ENCODE peak calls at places on chromosomes 4 and X, in five cellular contexts. E is cardiac fibroblast, P is GM20000, R is heart left ventricle, Z is foreskin fibroblast. O is an unnamed sample.

GRCh38 chr4:36020351-36020750 is 224.0 kb downstream of the ARAP2 start:
- DNase-seq in E (no peak), P (no peak), R (no peak), Z (no peak), O (no peak)

GRCh38 chr4:38664704-38665401 is 854 bp downstream of the KLF3 start:
- DNase-seq in E (peak; percentile 63), P (peak; percentile 59), R (peak; percentile 70), Z (peak; percentile 65), O (peak; percentile 57)

GRCh38 chr4:182928061-182928460 is 10.9 kb upstream of the DCTD start:
- DNase-seq in E (no peak), P (no peak), R (no peak), Z (no peak), O (no peak)

GRCh38 chrX:97267376-97267775 is 383.7 kb downstream of the RPA4 start:
- DNase-seq in E (peak; percentile 6), P (no peak), R (no peak), Z (no peak), O (no peak)

GRCh38 chr4:80900908-80901307 is 129.6 kb upstream of the BMP3 start:
- DNase-seq in E (no peak), P (no peak), R (no peak), Z (peak; percentile 4), O (no peak)

GRCh38 chr4:100113732-100114131 is 76.5 kb downstream of the DDIT4L start:
- DNase-seq in E (no peak), P (no peak), R (no peak), Z (no peak), O (no peak)

GRCh38 chr4:119663160-119663788 is 34.7 kb upstream of the PDE5A start:
- DNase-seq in E (no peak), P (no peak), R (no peak), Z (no peak), O (no peak)

GRCh38 chrX:45083314-45083713 is 117.4 kb downstream of the DIPK2B start:
- DNase-seq in E (no peak), P (no peak), R (no peak), Z (no peak), O (no peak)

GRCh38 chrX:727738-728621 is 97.4 kb downstream of the SHOX start:
- DNase-seq in E (no peak), P (no peak), R (no peak), Z (no peak), O (no peak)

GRCh38 chr4:139611391-139611790 is 54.2 kb upstream of the MGST2 start:
- DNase-seq in E (no peak), P (no peak), R (no peak), Z (no peak), O (no peak)

GRCh38 chrX:71543316-71543715 is 10.4 kb downstream of the OGT start:
- DNase-seq in E (peak; percentile 62), P (no peak), R (no peak), Z (peak; percentile 80), O (no peak)

GRCh38 chr4:145340071-145340695 is 141.5 kb upstream of the SMAD1 start:
- DNase-seq in E (no peak), P (no peak), R (no peak), Z (no peak), O (no peak)

GRCh38 chrX:78886550-78886949 is 58.6 kb upstream of the P2RY10 start:
- DNase-seq in E (peak; percentile 1), P (peak; percentile 10), R (no peak), Z (peak; percentile 30), O (peak; percentile 12)

GRCh38 chr4:176753049-176753448 is 39.7 kb downstream of the VEGFC start:
- DNase-seq in E (peak; percentile 70), P (no peak), R (no peak), Z (peak; percentile 97), O (no peak)

GRCh38 chrX:48714573-48714972 is 18.0 kb downstream of the SUV39H1 start:
- DNase-seq in E (no peak), P (no peak), R (no peak), Z (peak; percentile 35), O (no peak)

GRCh38 chr4:128635141-128635911 is 174.2 kb upstream of the JADE1 start:
- DNase-seq in E (peak; percentile 96), P (no peak), R (peak; percentile 93), Z (peak; percentile 20), O (no peak)

GRCh38 chrX:40449396-40449795 is 131.4 kb upstream of the ATP6AP2 start:
- DNase-seq in E (no peak), P (no peak), R (no peak), Z (no peak), O (no peak)

GRCh38 chr4:87117730-87118075 is 102.7 kb downstream of the KLHL8 start:
- DNase-seq in E (no peak), P (no peak), R (no peak), Z (no peak), O (no peak)

GRCh38 chr4:146333187-146333894 is 119.0 kb downstream of the REELD1 start:
- DNase-seq in E (peak; percentile 41), P (peak; percentile 43), R (no peak), Z (peak; percentile 51), O (peak; percentile 36)

DNA sequence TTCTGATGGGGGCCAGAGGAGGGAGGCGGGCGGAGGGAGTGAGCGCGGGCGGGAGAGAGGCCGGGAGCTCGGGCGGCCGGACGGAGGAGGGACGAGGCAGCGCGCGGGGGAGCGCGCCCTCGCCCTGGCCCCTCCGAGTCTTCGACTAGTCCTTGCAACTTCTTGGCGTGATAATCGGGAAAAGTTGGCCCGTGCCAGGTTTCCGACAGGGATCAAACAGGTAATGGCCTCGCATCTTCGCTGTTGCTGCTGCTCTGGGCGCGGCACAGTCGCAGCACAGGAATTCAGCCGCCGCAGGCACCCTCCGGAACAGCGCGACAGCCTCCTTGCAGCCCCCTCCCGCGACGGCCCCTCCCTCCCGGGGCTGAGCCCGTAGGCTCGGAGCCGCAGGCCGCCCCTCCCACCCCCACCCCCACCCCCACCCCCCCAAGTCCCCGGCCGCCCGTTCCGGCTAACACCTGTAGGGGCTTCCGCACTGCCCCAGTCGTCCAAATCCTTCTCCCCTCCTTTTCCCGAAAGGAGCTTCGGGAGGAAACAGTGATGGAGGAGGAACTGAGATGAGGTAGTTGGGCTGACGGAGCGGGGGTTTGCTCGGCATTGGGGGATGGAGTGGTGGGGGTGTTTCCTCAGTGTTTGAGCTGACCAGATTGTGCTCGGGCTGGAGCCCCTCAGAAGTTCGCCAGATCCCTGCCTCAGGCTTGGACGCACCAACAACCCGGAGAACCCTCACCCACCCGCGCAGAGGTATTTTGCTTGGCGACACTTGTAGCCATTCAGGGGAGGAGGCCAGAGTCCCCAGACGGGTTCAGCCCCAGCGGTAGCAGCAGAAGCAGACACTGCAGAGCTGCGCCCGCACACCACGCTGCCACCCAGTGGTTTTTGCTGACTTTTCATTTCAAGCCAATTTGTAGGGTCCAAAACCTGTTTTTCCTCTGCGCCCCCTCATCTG is at the start of gene FGF13:
- DNase-seq in E (no peak), P (peak; percentile 13), R (peak; percentile 31), Z (peak; percentile 6), O (peak; percentile 29)
- TF ChIP-seq CTCF in E (no peak), P (no peak), R (no peak), Z (no peak), O (no peak)

DNA sequence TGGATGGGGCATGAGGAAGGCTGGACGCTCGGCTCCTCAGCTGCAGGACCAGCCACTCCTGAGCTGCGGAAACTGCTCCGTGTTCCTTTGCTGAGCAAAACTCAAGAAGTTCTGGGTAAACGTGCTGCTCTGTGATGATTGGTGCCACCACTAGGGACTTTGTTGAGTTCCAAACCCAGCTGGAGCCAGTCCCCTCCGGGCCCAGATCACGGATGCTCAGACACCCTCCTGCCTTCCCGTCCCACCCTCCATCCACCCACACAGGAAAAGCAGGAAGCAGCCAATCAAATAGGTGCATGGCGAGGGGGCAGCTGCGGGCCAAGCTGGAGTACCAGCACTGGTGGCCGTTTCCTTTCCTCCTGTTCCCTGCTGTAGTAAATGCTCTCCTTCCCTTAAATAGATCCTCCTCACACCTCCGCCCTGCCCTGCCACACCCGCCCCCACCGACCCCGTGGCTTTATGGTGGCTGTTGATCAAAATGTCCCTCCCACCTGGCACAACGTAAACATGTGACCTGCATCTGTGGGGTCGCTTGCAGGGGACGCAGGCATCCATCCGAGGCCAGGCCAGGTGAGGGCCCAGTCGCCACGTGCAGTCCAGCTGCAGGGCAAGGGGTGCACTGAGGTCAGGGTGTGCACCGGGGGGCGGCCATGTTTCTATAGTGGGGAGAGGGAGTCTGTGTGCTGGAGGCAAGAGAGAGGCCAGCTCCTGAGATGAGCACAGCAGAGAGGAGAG is 68.2 kb downstream of the ADRA2C start:
- DNase-seq in E (no peak), P (no peak), R (no peak), Z (no peak), O (no peak)
- TF ChIP-seq CTCF in E (no peak), P (no peak), R (no peak), Z (no peak), O (no peak)

GRCh38 chr4:120847019-120847582 is 75.4 kb downstream of the PRDM5 start:
- DNase-seq in E (no peak), P (no peak), R (no peak), Z (no peak), O (no peak)

GRCh38 chr4:120842046-120842445 is 80.5 kb downstream of the PRDM5 start:
- DNase-seq in E (peak; percentile 68), P (no peak), R (no peak), Z (peak; percentile 79), O (no peak)

GRCh38 chr4:120844528-120844921 is 78.0 kb downstream of the PRDM5 start:
- DNase-seq in E (no peak), P (no peak), R (no peak), Z (no peak), O (no peak)

GRCh38 chr4:120841580-120841979 is 80.9 kb downstream of the PRDM5 start:
- DNase-seq in E (peak; percentile 26), P (no peak), R (no peak), Z (peak; percentile 36), O (no peak)

GRCh38 chr4:120843840-120844527 is 78.5 kb downstream of the PRDM5 start:
- DNase-seq in E (no peak), P (no peak), R (no peak), Z (no peak), O (no peak)
- TF ChIP-seq CTCF in E (peak; percentile 12), P (no peak), R (peak; percentile 34), Z (peak; percentile 22), O (no peak)

GRCh38 chrX:53239474-53239873 is 14.5 kb upstream of the KDM5C start:
- DNase-seq in E (peak; percentile 2), P (peak; percentile 44), R (no peak), Z (no peak), O (no peak)
- TF ChIP-seq CTCF in E (no peak), P (peak; percentile 27), R (no peak), Z (no peak), O (no peak)

DNA sequence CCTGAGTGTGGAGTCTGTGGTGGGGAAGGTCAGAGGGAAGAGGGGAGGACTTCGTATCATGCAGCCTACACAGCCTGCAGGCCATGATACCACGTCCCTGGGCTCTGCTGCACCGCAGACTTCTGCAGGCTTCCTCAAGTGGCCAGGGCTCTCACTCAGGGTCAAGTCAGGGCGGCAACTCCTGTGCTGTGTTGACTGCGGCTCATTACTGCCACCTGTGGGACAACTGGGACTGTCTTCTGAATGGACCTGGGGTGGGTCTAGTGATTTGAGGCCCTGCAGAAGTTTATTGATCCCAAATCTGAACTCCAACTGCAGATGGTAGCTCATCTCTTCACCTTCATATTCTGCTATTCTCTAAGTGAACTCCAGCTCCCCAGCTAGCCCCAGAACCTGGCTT is 167.1 kb downstream of the NSUN7 start:
- DNase-seq in E (peak; percentile 32), P (peak; percentile 61), R (peak; percentile 47), Z (no peak), O (peak; percentile 53)
- TF ChIP-seq CTCF in E (peak; percentile 68), P (peak; percentile 58), R (no peak), Z (peak; percentile 41), O (peak; percentile 44)